ENCODE peak calls at places on chromosomes 16 and 17, in eight cellular contexts. C is naive thymus-derived CD8-positive, alpha-beta T cell; J is myocyte; P is naive B cell; T is RWPE1; K is activated CD4-positive, alpha-beta T cell treated with anti-CD3 and anti-CD28 coated beads, Interleukin-2, amount 50 U/mL, for 4 hours; Y is tibial artery; G is amygdala. U is an unnamed sample.

GRCh38 chr16:3577302-3577752 is at the start of gene NLRC3:
- DNase-seq in C (peak; percentile 64), J (no peak), P (peak; percentile 39), T (no peak), K (peak; percentile 24), Y (no peak), G (no peak), U (no peak)

GRCh38 chr17:44066204-44066930 is at the start of gene LSM12:
- DNase-seq in C (peak; percentile 90), J (peak; percentile 88), P (peak; percentile 93), T (peak; percentile 90), K (peak; percentile 84), Y (peak; percentile 84), G (peak; percentile 71), U (peak; percentile 96)

GRCh38 chr17:78872486-78872885 is 30.5 kb downstream of the CEP295NL start:
- DNase-seq in C (no peak), J (no peak), P (no peak), T (no peak), K (no peak), Y (no peak), G (no peak), U (no peak)

GRCh38 chr17:71505200-71505599 is 615.6 kb upstream of the SOX9 start:
- DNase-seq in C (no peak), J (no peak), P (no peak), T (no peak), K (no peak), Y (no peak), G (no peak), U (no peak)

GRCh38 chr16:27313422-27314160 is at the start of gene IL4R:
- DNase-seq in C (peak; percentile 70), J (peak; percentile 65), P (peak; percentile 80), T (peak; percentile 35), K (peak; percentile 54), Y (peak; percentile 76), G (peak; percentile 17), U (peak; percentile 51)

GRCh38 chr17:32806646-32807045 is 70.3 kb downstream of the MYO1D start:
- DNase-seq in C (no peak), J (no peak), P (no peak), T (no peak), K (no peak), Y (no peak), G (no peak), U (no peak)

GRCh38 chr16:87733190-87733589 is 32.6 kb downstream of the KLHDC4 start:
- DNase-seq in C (no peak), J (no peak), P (no peak), T (no peak), K (no peak), Y (no peak), G (no peak), U (no peak)

GRCh38 chr16:75732871-75733270 is 6.6 kb upstream of the CPHXL start:
- DNase-seq in C (no peak), J (peak; percentile 53), P (no peak), T (no peak), K (no peak), Y (no peak), G (no peak), U (no peak)

GRCh38 chr17:31116167-31116566 is 21.4 kb downstream of the NF1 start:
- DNase-seq in C (no peak), J (no peak), P (no peak), T (no peak), K (no peak), Y (no peak), G (no peak), U (no peak)

GRCh38 chr16:82987767-82988166 is 361.0 kb downstream of the CDH13 start:
- DNase-seq in C (no peak), J (no peak), P (no peak), T (no peak), K (no peak), Y (no peak), G (no peak), U (no peak)

GRCh38 chr17:70006159-70006558 is 68.9 kb upstream of the KCNJ16 start:
- DNase-seq in C (no peak), J (no peak), P (no peak), T (peak; percentile 4), K (no peak), Y (no peak), G (no peak), U (no peak)

GRCh38 chr17:5785343-5785742 is 201.0 kb upstream of the NLRP1 start:
- DNase-seq in C (no peak), J (no peak), P (no peak), T (peak; percentile 30), K (no peak), Y (no peak), G (no peak), U (peak; percentile 76)

GRCh38 chr16:6857575-6857974 is 475.1 kb upstream of the RBFOX1 start:
- DNase-seq in C (no peak), J (no peak), P (no peak), T (no peak), K (no peak), Y (no peak), G (no peak), U (no peak)